ENCODE peak calls at places on chromosomes 2 and 18, in four cellular contexts. T is lower lobe of right lung, O is GM06990, F is upper lobe of left lung. D is an unnamed sample.
A peak's percentile ranks its signal among the peaks of the same experiment; 100 is the strongest.

GRCh38 chr18:13269599-13270011 is 51.0 kb downstream of the LDLRAD4 start:
- DNase-seq in T (no peak), O (no peak), F (no peak), D (no peak)

GRCh38 chr2:16128746-16129610 is 188.6 kb downstream of the MYCN start:
- DNase-seq in T (no peak), F (no peak), O (no peak), D (no peak)

GRCh38 chr2:28318023-28318422 is 74.6 kb upstream of the FOSL2 start:
- DNase-seq in F (no peak), T (no peak), O (no peak), D (no peak)

GRCh38 chr2:105125920-105126319 is 88.1 kb downstream of the MRPS9 start:
- DNase-seq in F (no peak), O (no peak), T (no peak), D (no peak)

GRCh38 chr2:71692621-71693277 is 239.4 kb downstream of the DYSF start:
- DNase-seq in O (no peak), T (no peak), F (no peak), D (no peak)

GRCh38 chr2:232439758-232440135 is 16.2 kb upstream of the ALPI start:
- DNase-seq in T (peak; percentile 18), F (peak; percentile 48), O (no peak), D (no peak)

GRCh38 chr2:157257312-157258252 is at the start of gene GALNT5:
- DNase-seq in F (no peak), T (no peak), O (no peak), D (no peak)

GRCh38 chr2:68709421-68709911 is 25.1 kb upstream of the ARHGAP25 start:
- DNase-seq in F (no peak), T (no peak), O (no peak), D (no peak)

GRCh38 chr2:157839162-157839801 is 36.8 kb downstream of the ACVR1 start:
- DNase-seq in T (no peak), O (no peak), F (no peak), D (peak; percentile 24)

GRCh38 chr2:112483047-112483473 is 1.1 kb downstream of the TTL start:
- DNase-seq in F (no peak), O (peak; percentile 11), T (no peak), D (no peak)

GRCh38 chr18:58325521-58325908 is 281.5 kb downstream of the NEDD4L start:
- DNase-seq in T (no peak), O (no peak), F (no peak), D (no peak)

GRCh38 chr2:70748002-70748779 is 19.8 kb downstream of the ADD2 start:
- DNase-seq in F (no peak), O (no peak), T (no peak), D (no peak)

GRCh38 chr2:206115026-206115578 is 29.1 kb upstream of the INO80D start:
- DNase-seq in O (no peak), T (no peak), F (no peak), D (no peak)

GRCh38 chr2:206113148-206113547 is 27.2 kb upstream of the INO80D start:
- DNase-seq in F (no peak), T (no peak), O (no peak), D (no peak)

GRCh38 chr2:206112108-206112507 is 26.1 kb upstream of the INO80D start:
- DNase-seq in T (no peak), F (no peak), O (no peak), D (no peak)

DNA sequence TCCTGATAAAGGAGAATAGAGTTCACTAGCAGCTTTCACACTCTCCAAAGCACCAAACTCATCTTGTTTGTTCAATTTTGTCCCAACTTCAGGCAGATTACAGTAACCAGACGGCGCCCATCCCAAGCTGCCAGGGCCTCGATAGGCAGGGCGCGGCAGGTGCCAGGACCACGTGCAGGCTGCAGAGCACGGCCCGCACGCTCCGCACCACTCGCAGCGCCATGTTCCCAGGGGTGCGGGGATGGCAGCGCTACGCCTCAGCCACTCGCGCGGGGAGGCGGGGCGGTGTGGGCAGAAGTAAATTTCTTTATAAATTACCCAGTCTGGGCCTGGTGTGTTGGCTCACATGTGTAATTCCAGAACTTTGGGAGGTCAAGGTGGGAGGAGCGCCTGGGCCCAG is 30.3 kb upstream of the INO80D start:
- DNase-seq in O (no peak), T (no peak), F (peak; percentile 63), D (no peak)
- TF ChIP-seq CTCF in O (no peak), T (no peak), F (no peak), D (no peak)

DNA sequence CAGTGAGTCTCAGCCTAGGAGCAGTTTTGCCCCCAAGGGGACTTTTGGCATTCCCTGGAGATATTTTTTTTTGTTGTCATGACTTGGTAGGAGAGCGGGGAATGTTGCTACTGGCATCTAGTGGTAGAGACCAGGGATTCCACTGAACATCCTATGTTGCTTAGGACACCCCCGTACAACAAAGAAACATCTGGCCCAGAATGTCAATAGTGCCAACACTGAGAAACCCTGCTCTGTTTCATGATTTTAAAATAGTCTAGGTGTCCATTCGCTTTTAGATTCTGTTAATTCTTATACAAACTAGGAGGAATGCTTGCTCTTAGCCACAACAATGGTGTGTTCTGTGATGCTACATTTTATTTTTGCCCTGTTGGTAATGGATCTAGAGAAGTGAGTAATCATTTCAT is 225.8 kb upstream of the SIX3 start:
- DNase-seq in T (no peak), F (no peak), O (no peak), D (no peak)
- TF ChIP-seq CTCF in T (no peak), F (no peak), O (peak; percentile 18), D (no peak)

DNA sequence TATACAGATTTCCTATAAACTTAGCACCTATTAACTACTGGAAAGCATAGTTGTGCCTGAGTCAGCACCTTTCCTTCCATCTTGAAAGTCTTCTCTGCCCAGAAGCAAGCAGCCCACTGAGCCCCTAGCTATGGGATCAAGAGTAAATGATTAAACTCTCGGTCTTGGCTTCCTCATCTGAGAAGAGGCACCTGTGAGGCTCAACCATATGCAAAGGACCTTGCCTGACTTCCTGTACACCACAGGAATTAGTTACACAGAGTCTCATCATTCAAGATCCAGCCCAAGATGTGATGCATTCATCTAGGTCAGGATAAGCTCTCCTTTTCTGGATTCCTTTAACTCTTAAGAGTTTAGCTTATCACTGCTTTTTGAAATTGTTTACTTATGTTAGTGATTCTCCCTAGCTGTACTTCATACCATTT is 96.0 kb downstream of the CDH2 start:
- DNase-seq in T (no peak), F (no peak), O (no peak), D (no peak)
- TF ChIP-seq CTCF in T (no peak), F (no peak), O (no peak), D (no peak)

GRCh38 chr2:145464901-145465300 is 945.0 kb upstream of the ZEB2 start:
- DNase-seq in T (no peak), F (no peak), O (no peak), D (no peak)
- TF ChIP-seq CTCF in T (no peak), F (no peak), O (no peak), D (no peak)

GRCh38 chr2:173571887-173572680 is 217.4 kb downstream of the CDCA7 start:
- DNase-seq in O (no peak), T (no peak), F (no peak), D (no peak)

GRCh38 chr2:173572848-173573247 is 218.2 kb downstream of the CDCA7 start:
- DNase-seq in T (no peak), F (no peak), O (no peak), D (no peak)

GRCh38 chr2:173571021-173571821 is 216.5 kb downstream of the CDCA7 start:
- DNase-seq in F (no peak), O (no peak), T (no peak), D (no peak)

DNA sequence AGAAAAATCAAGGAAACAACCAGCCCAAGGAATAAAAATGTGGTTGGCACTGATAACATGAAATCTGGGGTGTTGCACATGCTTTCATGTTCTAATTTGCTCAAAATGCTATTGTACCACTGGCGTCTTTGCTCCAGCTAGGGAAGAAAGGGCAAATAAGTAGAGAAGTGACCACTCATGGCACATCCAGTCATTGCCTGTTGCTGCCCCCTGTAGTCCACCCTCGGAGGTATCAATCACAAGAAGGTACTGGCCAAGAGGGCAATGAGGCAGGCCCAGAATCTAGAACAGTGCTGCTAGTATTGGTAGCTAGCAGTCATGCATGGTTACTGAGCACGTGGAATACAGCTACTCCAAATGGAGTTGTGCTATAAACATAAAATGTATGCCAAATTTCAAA is 213.4 kb downstream of the CDCA7 start:
- DNase-seq in T (no peak), O (no peak), F (no peak), D (no peak)
- TF ChIP-seq CTCF in T (peak; percentile 10), O (peak; percentile 27), F (no peak), D (no peak)

GRCh38 chr2:118168606-118169005 is 80.3 kb downstream of the INSIG2 start:
- DNase-seq in O (no peak), T (no peak), F (no peak), D (no peak)

GRCh38 chr2:118165595-118165994 is 77.3 kb downstream of the INSIG2 start:
- DNase-seq in F (no peak), T (no peak), O (no peak), D (no peak)

GRCh38 chr2:118167026-118167425 is 78.8 kb downstream of the INSIG2 start:
- DNase-seq in O (no peak), T (no peak), F (no peak), D (no peak)

GRCh38 chr2:118166242-118166641 is 78.0 kb downstream of the INSIG2 start:
- DNase-seq in F (no peak), O (no peak), T (no peak), D (no peak)

GRCh38 chr2:118169359-118170005 is 81.2 kb downstream of the INSIG2 start:
- DNase-seq in F (peak; percentile 15), T (peak; percentile 65), O (no peak), D (no peak)
- TF ChIP-seq CTCF in F (no peak), T (no peak), O (no peak), D (no peak)

GRCh38 chr2:238574490-238575271 is 148.0 kb downstream of the ASB1 start:
- DNase-seq in O (no peak), T (no peak), F (no peak), D (no peak)
- TF ChIP-seq CTCF in O (no peak), T (no peak), F (no peak), D (no peak)

DNA sequence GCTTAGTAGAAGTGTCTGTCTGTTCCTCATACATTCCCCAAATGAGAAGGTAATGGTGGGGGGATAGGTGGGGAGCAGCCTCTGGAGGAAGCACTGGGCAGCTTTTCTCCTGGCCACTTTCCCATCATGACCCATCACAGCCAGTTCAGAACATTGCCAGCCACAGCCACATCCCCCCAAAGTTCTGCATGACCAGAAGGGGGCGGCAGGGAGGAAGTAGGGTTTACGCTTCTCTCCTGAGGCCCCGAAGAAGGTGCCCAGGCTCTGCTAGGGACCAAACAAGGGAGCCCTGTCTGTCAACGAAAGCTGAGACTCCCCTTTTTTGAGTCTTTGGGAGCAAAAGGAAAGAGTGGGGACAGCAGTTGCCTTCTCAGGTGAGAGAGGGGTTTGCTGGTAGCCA is 7.7 kb downstream of the IGFBP5 start:
- DNase-seq in T (no peak), F (no peak), O (no peak), D (no peak)
- TF ChIP-seq CTCF in T (no peak), F (peak; percentile 17), O (peak; percentile 55), D (peak; percentile 48)

D was measured in mesothelial cell of epicardium.